ENCODE peak calls at places on chromosomes 11 and 22, in six cellular contexts. M, S, Q, T, Y and V are unnamed samples.

GRCh38 chr11:35256296-35256695 is 117.3 kb downstream of the CD44 start:
- DNase-seq in M (no peak), S (no peak), Q (no peak), T (no peak), Y (no peak), V (no peak)

GRCh38 chr11:88352139-88352538 is 14.6 kb upstream of the CTSC start:
- DNase-seq in M (no peak), S (no peak), Q (no peak), T (no peak), Y (no peak), V (no peak)

GRCh38 chr22:41562461-41562860 is 1.7 kb downstream of the CSDC2 start:
- DNase-seq in M (no peak), S (no peak), Q (no peak), T (no peak), Y (no peak), V (no peak)

GRCh38 chr11:131504199-131504949 is 134.0 kb downstream of the NTM start:
- DNase-seq in M (no peak), S (no peak), Q (peak; percentile 84), T (no peak), Y (peak; percentile 3), V (no peak)

GRCh38 chr11:71342116-71342515 is 89.7 kb upstream of the SHANK2 start:
- DNase-seq in M (no peak), S (peak; percentile 61), Q (no peak), T (no peak), Y (no peak), V (no peak)

GRCh38 chr11:103257360-103257759 is 148.1 kb downstream of the DYNC2H1 start:
- DNase-seq in M (no peak), S (no peak), Q (no peak), T (no peak), Y (no peak), V (no peak)

GRCh38 chr22:47166446-47167016 is 404.1 kb downstream of the TBC1D22A start:
- DNase-seq in M (no peak), S (peak; percentile 49), Q (peak; percentile 26), T (no peak), Y (no peak), V (peak; percentile 40)

GRCh38 chr11:59426361-59427067 is at the start of gene OR5A2:
- DNase-seq in M (no peak), S (no peak), Q (no peak), T (no peak), Y (no peak), V (no peak)

GRCh38 chr22:19751497-19752245 is 8.9 kb upstream of the TBX1 start:
- DNase-seq in M (no peak), S (no peak), Q (no peak), T (no peak), Y (no peak), V (no peak)

GRCh38 chr22:40485813-40486610 is 115.6 kb downstream of the SGSM3 start:
- DNase-seq in M (peak; percentile 38), S (no peak), Q (no peak), T (no peak), Y (no peak), V (no peak)

GRCh38 chr11:114621950-114622809 is 26.6 kb upstream of the NXPE4 start:
- DNase-seq in M (no peak), S (no peak), Q (no peak), T (peak; percentile 12), Y (no peak), V (no peak)

GRCh38 chr22:44024288-44024908 is at the start of gene PARVB:
- DNase-seq in M (peak; percentile 29), S (peak; percentile 70), Q (no peak), T (no peak), Y (no peak), V (no peak)

GRCh38 chr22:32652609-32653008 is 148.9 kb upstream of the TIMP3 start:
- DNase-seq in M (no peak), S (no peak), Q (no peak), T (no peak), Y (no peak), V (no peak)

GRCh38 chr22:45240810-45241631 is at the start of gene KIAA0930:
- DNase-seq in M (peak; percentile 88), S (peak; percentile 91), Q (peak; percentile 75), T (peak; percentile 91), Y (peak; percentile 90), V (peak; percentile 90)

GRCh38 chr11:103433380-103433779 is 324.2 kb downstream of the DYNC2H1 start:
- DNase-seq in M (no peak), S (no peak), Q (no peak), T (no peak), Y (no peak), V (no peak)

GRCh38 chr22:49969751-49970527 is 9.4 kb downstream of the PIM3 start:
- DNase-seq in M (peak; percentile 62), S (peak; percentile 66), Q (peak; percentile 30), T (peak; percentile 31), Y (no peak), V (peak; percentile 76)

GRCh38 chr11:3873712-3874349 is 18.4 kb downstream of the STIM1 start:
- DNase-seq in M (no peak), S (no peak), Q (no peak), T (no peak), Y (no peak), V (no peak)

GRCh38 chr11:79809487-79809886 is 368.7 kb upstream of the TENM4 start:
- DNase-seq in M (no peak), S (no peak), Q (no peak), T (no peak), Y (no peak), V (no peak)

GRCh38 chr11:46353706-46354105 is 6.4 kb downstream of the DGKZ start:
- DNase-seq in M (no peak), S (no peak), Q (peak; percentile 80), T (no peak), Y (no peak), V (no peak)

GRCh38 chr11:107598225-107599139 is 7.5 kb downstream of the ELMOD1 start:
- DNase-seq in M (no peak), S (peak; percentile 67), Q (no peak), T (no peak), Y (peak; percentile 6), V (no peak)

GRCh38 chr11:65522640-65523322 is 2.1 kb upstream of the SCYL1 start:
- DNase-seq in M (peak; percentile 18), S (peak; percentile 22), Q (no peak), T (no peak), Y (no peak), V (no peak)

GRCh38 chr11:118007040-118007439 is 20.8 kb downstream of the IL10RA start:
- DNase-seq in M (no peak), S (no peak), Q (no peak), T (peak; percentile 11), Y (peak; percentile 71), V (no peak)

GRCh38 chr11:61503135-61503770 is 5.3 kb upstream of the LRRC10B start:
- DNase-seq in M (no peak), S (no peak), Q (no peak), T (no peak), Y (no peak), V (no peak)

GRCh38 chr22:49119551-49119952 is 708.1 kb downstream of the BRD1 start:
- DNase-seq in M (no peak), S (no peak), Q (no peak), T (no peak), Y (no peak), V (no peak)

GRCh38 chr11:118058311-118059230 is 18.3 kb upstream of the TMPRSS4 start:
- DNase-seq in M (no peak), S (peak; percentile 39), Q (no peak), T (no peak), Y (no peak), V (peak; percentile 67)

DNA sequence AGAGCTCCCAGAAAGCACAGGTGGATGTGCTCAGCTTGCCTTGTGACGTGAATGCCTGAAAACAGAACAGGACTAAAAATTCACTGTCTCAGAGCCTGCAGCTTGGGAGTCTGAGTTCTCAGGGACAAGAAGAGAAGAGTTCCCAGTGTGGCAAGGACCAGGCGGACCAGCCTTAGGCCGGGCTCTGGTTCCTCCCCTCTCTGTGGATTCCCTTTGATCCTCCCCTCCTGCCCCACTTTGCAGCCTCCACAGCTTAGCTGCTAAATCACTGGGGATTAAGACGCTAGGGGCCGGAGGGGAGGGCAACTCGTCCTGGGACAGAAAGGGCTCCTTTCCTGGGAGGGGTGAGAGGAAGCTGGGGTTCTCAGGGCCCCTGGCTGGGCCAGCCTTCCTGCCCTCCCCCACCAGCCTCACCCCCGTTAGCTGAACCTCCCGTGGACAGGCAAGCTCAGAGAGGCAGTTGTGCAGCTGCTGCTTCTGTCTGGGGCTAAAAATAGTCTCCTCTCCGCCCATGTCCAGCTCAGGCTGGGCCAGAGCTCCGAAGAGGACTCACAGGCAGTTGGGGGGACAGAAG is 29.9 kb upstream of the JAM3 start:
- DNase-seq in M (no peak), S (no peak), Q (no peak), T (no peak), Y (no peak), V (no peak)
- H3K4me3 ChIP-seq in M (no peak overlapping the region), S (no peak overlapping the region), Q (no peak overlapping the region), T (no peak overlapping the region), Y (no peak overlapping the region), V (peak overlapping the region; percentile 20)

DNA sequence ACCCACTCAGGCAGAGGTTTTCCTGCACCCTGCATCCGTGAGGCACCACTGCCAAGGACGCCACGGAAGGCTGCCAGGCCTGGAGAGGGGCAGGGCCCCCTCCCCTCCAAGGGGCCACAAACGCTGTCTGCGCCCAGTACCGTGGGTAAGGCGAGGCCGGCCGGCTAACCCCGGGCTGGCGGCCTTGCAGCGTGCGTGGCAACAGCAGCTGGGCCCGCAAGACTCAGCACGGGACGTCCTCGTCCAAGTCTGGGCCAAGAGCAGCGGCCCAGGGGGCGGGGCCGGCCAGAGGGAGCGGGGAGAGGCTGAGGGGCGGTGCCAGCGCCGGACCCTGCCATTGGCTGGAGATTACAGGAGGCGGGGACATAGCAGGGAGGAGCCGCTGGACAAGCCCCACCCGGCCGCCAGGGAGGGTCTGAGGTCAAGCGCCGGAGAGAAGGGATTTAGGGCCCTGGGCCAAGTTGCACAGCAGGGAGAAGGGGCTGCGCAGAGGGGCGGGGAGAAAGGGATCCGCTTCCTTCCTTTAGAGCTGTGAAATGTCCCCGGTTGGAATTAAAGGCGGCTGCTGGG is 16.0 kb downstream of the SLC43A1 start:
- DNase-seq in M (peak; percentile 99), S (peak; percentile 97), Q (peak; percentile 92), T (peak; percentile 97), Y (no peak), V (peak; percentile 98)
- H3K27ac ChIP-seq in M (peak overlapping the region; percentile 78), S (peak overlapping the region; percentile 78), Q (peak overlapping the region; percentile 76), T (no peak overlapping the region), Y (no peak overlapping the region), V (peak overlapping the region; percentile 91)

GRCh38 chr11:32586576-32587190 is 3.1 kb downstream of the EIF3M start:
- DNase-seq in M (no peak), S (no peak), Q (no peak), T (no peak), Y (peak; percentile 31), V (no peak)
- TF ChIP-seq CTCF in M (no peak), S (no peak), Q (no peak), T (no peak), Y (peak; percentile 70), V (no peak)

GRCh38 chr22:37589607-37590006 is 9.7 kb upstream of the LGALS2 start:
- DNase-seq in M (no peak), S (no peak), Q (no peak), T (no peak), Y (no peak), V (no peak)

GRCh38 chr22:37594237-37594636 is 14.3 kb upstream of the LGALS2 start:
- DNase-seq in M (no peak), S (no peak), Q (no peak), T (no peak), Y (no peak), V (no peak)

GRCh38 chr22:37588540-37589215 is 8.8 kb upstream of the LGALS2 start:
- DNase-seq in M (no peak), S (no peak), Q (no peak), T (peak; percentile 91), Y (no peak), V (no peak)

GRCh38 chr22:37591823-37592404 is 12.0 kb upstream of the LGALS2 start:
- DNase-seq in M (no peak), S (no peak), Q (no peak), T (no peak), Y (no peak), V (no peak)
- H3K4me3 ChIP-seq in M (no peak overlapping the region), S (peak overlapping the region; percentile 3), Q (peak overlapping the region; percentile 37), T (no peak overlapping the region), Y (peak overlapping the region; percentile 64), V (peak overlapping the region; percentile 18)